ENCODE peak calls at places on chromosomes 3 and 15, in seven cellular contexts. C, L, B, O, X, R and J are unnamed samples.

GRCh38 chr3:13465236-13465958 is 14.7 kb upstream of the HDAC11 start:
- DNase-seq in L (no peak), X (no peak), R (no peak), C (no peak), O (no peak), B (no peak), J (no peak)

GRCh38 chr3:161913786-161914389 is 417.3 kb downstream of the OTOL1 start:
- DNase-seq in O (peak; percentile 71), X (no peak), B (no peak), C (no peak), L (peak; percentile 49), R (no peak), J (no peak)

GRCh38 chr3:139414608-139415224 is 25.3 kb upstream of the COPB2 start:
- DNase-seq in X (no peak), R (no peak), O (no peak), C (no peak), B (no peak), L (no peak), J (no peak)

GRCh38 chr3:151439652-151440125 is 21.2 kb downstream of the IGSF10 start:
- DNase-seq in R (no peak), B (peak; percentile 65), C (no peak), L (peak; percentile 60), O (peak; percentile 78), X (no peak), J (no peak)

GRCh38 chr15:99954361-99955180 is 221.3 kb upstream of the LYSMD4 start:
- DNase-seq in X (no peak), O (no peak), L (no peak), B (no peak), R (no peak), C (no peak), J (peak; percentile 59)

GRCh38 chr3:23840521-23840920 is 34.8 kb downstream of the UBE2E1 start:
- DNase-seq in B (no peak), L (no peak), R (no peak), O (no peak), C (no peak), X (no peak), J (no peak)

GRCh38 chr3:184687363-184688049 is 24.4 kb downstream of the MAGEF1 start:
- DNase-seq in O (no peak), X (no peak), R (no peak), C (no peak), L (no peak), B (no peak), J (no peak)

GRCh38 chr15:100308222-100309007 is 33.4 kb downstream of the ADAMTS17 start:
- DNase-seq in O (no peak), L (no peak), C (no peak), X (no peak), R (no peak), B (no peak), J (no peak)

GRCh38 chr3:59247402-59247841 is 197.6 kb upstream of the CFAP20DC start:
- DNase-seq in B (no peak), X (no peak), L (no peak), C (no peak), R (peak; percentile 59), O (peak; percentile 52), J (no peak)

GRCh38 chr3:38227989-38228388 is 37.6 kb upstream of the SLC22A13 start:
- DNase-seq in R (no peak), C (no peak), B (peak; percentile 22), X (no peak), O (peak; percentile 63), L (peak; percentile 9), J (no peak)

GRCh38 chr15:74983725-74984231 is 11.6 kb upstream of the SCAMP5 start:
- DNase-seq in B (peak; percentile 17), O (no peak), L (peak; percentile 55), C (no peak), X (no peak), R (no peak), J (no peak)

GRCh38 chr3:58266577-58266976 is 29.0 kb downstream of the ABHD6 start:
- DNase-seq in C (no peak), X (no peak), O (no peak), R (no peak), L (no peak), B (no peak), J (no peak)

GRCh38 chr3:33932010-33932764 is 133.8 kb downstream of the PDCD6IP start:
- DNase-seq in B (no peak), R (no peak), C (no peak), L (no peak), O (no peak), X (no peak), J (no peak)

GRCh38 chr3:152830245-152830644 is 4.7 kb upstream of the P2RY1 start:
- DNase-seq in C (no peak), O (no peak), L (no peak), X (no peak), R (no peak), B (no peak), J (no peak)

GRCh38 chr15:48352474-48353072 is 21.3 kb downstream of the DUT start:
- DNase-seq in L (peak; percentile 74), R (no peak), O (peak; percentile 69), B (peak; percentile 81), C (peak; percentile 40), X (no peak), J (no peak)

GRCh38 chr15:29860872-29861271 is 38.6 kb upstream of the TJP1 start:
- DNase-seq in R (no peak), L (no peak), X (no peak), B (no peak), C (no peak), O (peak; percentile 37), J (no peak)

GRCh38 chr15:58401276-58401675 is 30.5 kb upstream of the LIPC start:
- DNase-seq in R (no peak), B (no peak), C (no peak), L (no peak), X (no peak), O (no peak), J (no peak)

GRCh38 chr3:124631727-124632126 is 98.5 kb upstream of the UMPS start:
- DNase-seq in X (no peak), O (no peak), C (no peak), R (no peak), L (no peak), B (no peak), J (no peak)

GRCh38 chr3:144362126-144362525 is 390.5 kb downstream of the DIPK2A start:
- DNase-seq in R (no peak), X (no peak), O (no peak), B (no peak), C (no peak), L (no peak), J (no peak)

GRCh38 chr3:60013241-60013640 is 963.4 kb upstream of the CFAP20DC start:
- DNase-seq in X (no peak), R (no peak), C (no peak), L (no peak), O (no peak), B (no peak), J (no peak)

GRCh38 chr3:123571264-123571972 is 13.4 kb downstream of the HACD2 start:
- DNase-seq in L (no peak), R (no peak), C (no peak), X (no peak), B (no peak), O (no peak), J (no peak)

GRCh38 chr3:39651993-39652739 is 157.2 kb upstream of the MYRIP start:
- DNase-seq in B (no peak), O (no peak), R (no peak), L (no peak), X (no peak), C (no peak), J (no peak)

GRCh38 chr15:55552926-55553325 is 35.2 kb downstream of the PYGO1 start:
- DNase-seq in L (no peak), B (no peak), O (peak; percentile 83), R (peak; percentile 81), C (no peak), X (no peak), J (no peak)

GRCh38 chr15:66673410-66674322 is 28.4 kb upstream of the SMAD6 start:
- DNase-seq in X (no peak), B (no peak), L (no peak), R (no peak), C (peak; percentile 14), O (no peak), J (no peak)

GRCh38 chr3:110971010-110971585 is 100.5 kb upstream of the NECTIN3 start:
- DNase-seq in L (no peak), R (no peak), X (no peak), C (no peak), B (no peak), O (no peak), J (no peak)

GRCh38 chr15:76903251-76903681 is 1.9 kb downstream of the SCAPER start:
- DNase-seq in O (peak; percentile 78), B (peak; percentile 43), X (no peak), L (peak; percentile 25), C (no peak), R (no peak), J (no peak)

GRCh38 chr3:89221913-89222312 is 114.5 kb downstream of the EPHA3 start:
- DNase-seq in B (no peak), X (no peak), L (no peak), R (no peak), C (no peak), O (no peak), J (no peak)

GRCh38 chr3:69458798-69459197 is 72.9 kb upstream of the FRMD4B start:
- DNase-seq in O (no peak), X (no peak), C (no peak), R (no peak), B (peak; percentile 75), L (no peak), J (no peak)

GRCh38 chr3:47301456-47301855 is 18.7 kb downstream of the KLHL18 start:
- DNase-seq in X (no peak), C (no peak), O (no peak), B (no peak), L (no peak), R (no peak), J (no peak)

GRCh38 chr15:83108266-83109219 is 1.1 kb downstream of the TM6SF1 start:
- DNase-seq in X (no peak), C (no peak), B (peak; percentile 93), O (peak; percentile 52), L (no peak), R (peak; percentile 77), J (no peak)

GRCh38 chr3:124630994-124631393 is 99.3 kb upstream of the UMPS start:
- DNase-seq in L (no peak), X (no peak), C (no peak), O (no peak), R (no peak), B (no peak), J (no peak)

GRCh38 chr3:115348391-115348790 is 201.3 kb upstream of the ZBTB20 start:
- DNase-seq in B (peak; percentile 62), R (no peak), O (no peak), C (no peak), L (no peak), X (no peak), J (no peak)

GRCh38 chr3:177842743-177843734 is 645.8 kb upstream of the TBL1XR1 start:
- DNase-seq in C (no peak), B (no peak), X (no peak), R (no peak), O (no peak), L (no peak), J (no peak)

GRCh38 chr3:157921271-157921670 is 184.9 kb downstream of the SHOX2 start:
- DNase-seq in R (no peak), B (no peak), L (no peak), X (no peak), C (no peak), O (no peak), J (no peak)

GRCh38 chr15:32671339-32672325 is 30.1 kb downstream of the SCG5 start:
- DNase-seq in X (no peak), L (no peak), B (no peak), O (no peak), R (no peak), C (no peak), J (no peak)

GRCh38 chr3:45179163-45179562 is 33.0 kb upstream of the CDCP1 start:
- DNase-seq in O (no peak), L (no peak), R (no peak), B (no peak), X (no peak), C (no peak), J (no peak)

GRCh38 chr3:12719984-12720656 is 38.9 kb downstream of the TMEM40 start:
- DNase-seq in B (peak; percentile 87), R (peak; percentile 79), L (peak; percentile 78), O (peak; percentile 82), X (peak; percentile 5), C (peak; percentile 58), J (no peak)

GRCh38 chr3:184239221-184239620 is 9.5 kb downstream of the ALG3 start:
- DNase-seq in L (no peak), C (no peak), B (no peak), X (no peak), R (peak; percentile 45), O (no peak), J (no peak)